ENCODE peak calls at places on chromosomes 16 and 17, in seven cellular contexts. S, G, R, E, C, Y and N are unnamed samples.

GRCh38 chr17:66317629-66318028 is 15.2 kb downstream of the PRKCA start:
- DNase-seq in S (no peak), G (no peak), R (no peak), E (no peak), C (no peak), Y (no peak), N (no peak)

GRCh38 chr17:57530508-57530907 is 214.6 kb downstream of the CCDC182 start:
- DNase-seq in S (no peak), G (peak), R (no peak), E (no peak), C (no peak), Y (no peak), N (no peak)

GRCh38 chr16:25210758-25211157 is 6.0 kb upstream of the AQP8 start:
- DNase-seq in S (no peak), G (no peak), R (no peak), E (no peak), C (no peak), Y (no peak), N (no peak)

GRCh38 chr17:60630352-60630751 is 30.4 kb downstream of the PPM1D start:
- DNase-seq in S (no peak), G (no peak), R (no peak), E (no peak), C (no peak), Y (no peak), N (no peak)

GRCh38 chr17:76725580-76726230 is 701 bp downstream of the JMJD6 start:
- DNase-seq in S (peak), G (peak), R (peak), E (peak), C (peak), Y (no peak), N (peak)

GRCh38 chr17:65020284-65020683 is 36.3 kb downstream of the GNA13 start:
- DNase-seq in S (no peak), G (no peak), R (no peak), E (no peak), C (no peak), Y (no peak), N (no peak)

GRCh38 chr17:74011963-74012362 is 191.5 kb upstream of the RPL38 start:
- DNase-seq in S (no peak), G (no peak), R (no peak), E (no peak), C (no peak), Y (no peak), N (no peak)

GRCh38 chr17:2403044-2403443 is 2.2 kb upstream of the MNT start:
- DNase-seq in S (no peak), G (no peak), R (no peak), E (no peak), C (no peak), Y (no peak), N (no peak)

GRCh38 chr17:22704674-22705073 is 1012.4 kb downstream of the KCNJ18 start:
- DNase-seq in S (no peak), G (no peak), R (no peak), E (no peak), C (no peak), Y (no peak), N (no peak)

GRCh38 chr16:79042886-79043285 is 557.7 kb downstream of the MAF start:
- DNase-seq in S (peak), G (no peak), R (no peak), E (peak), C (no peak), Y (no peak), N (no peak)